ENCODE peak calls at places on chromosomes 13 and 19, in ten cellular contexts. One of them, this sample, is unnamed.

GRCh38 chr13:50400035-50400726 is 384.9 kb downstream of the KCNRG start:
- DNase-seq in amniotic stem cell: no peak
- DNase-seq in fibroblast of pulmonary artery: peak
- DNase-seq in stimulated activated CD8-positive, alpha-beta memory T cell treated with anti-CD3 and anti-CD28 coated beads, Interleukin-12 subunit alpha, Interleukin-12 subunit beta, amount 100 ng/mL, for 4 hours: no peak
- DNase-seq in HEK293T: no peak
- DNase-seq in NT2/D1: no peak
- DNase-seq in COR-L47: no peak
- DNase-seq in CD4-positive, alpha-beta T cell: no peak
- DNase-seq in fibroblast of the conjunctiva: no peak
- DNase-seq in MV-4-11: no peak
- DNase-seq in this sample: no peak

GRCh38 chr19:18588611-18589379 is at the start of gene REX1BD:
- DNase-seq in amniotic stem cell: peak
- DNase-seq in fibroblast of pulmonary artery: peak
- DNase-seq in NT2/D1: peak
- DNase-seq in stimulated activated CD8-positive, alpha-beta memory T cell treated with anti-CD3 and anti-CD28 coated beads, Interleukin-12 subunit alpha, Interleukin-12 subunit beta, amount 100 ng/mL, for 4 hours: peak
- DNase-seq in fibroblast of the conjunctiva: peak
- DNase-seq in CD4-positive, alpha-beta T cell: peak
- DNase-seq in COR-L47: peak
- DNase-seq in HEK293T: peak
- DNase-seq in MV-4-11: peak
- DNase-seq in this sample: peak

GRCh38 chr13:55977436-55977835 is 1163.3 kb upstream of the PRR20A start:
- DNase-seq in amniotic stem cell: no peak
- DNase-seq in fibroblast of pulmonary artery: no peak
- DNase-seq in stimulated activated CD8-positive, alpha-beta memory T cell treated with anti-CD3 and anti-CD28 coated beads, Interleukin-12 subunit alpha, Interleukin-12 subunit beta, amount 100 ng/mL, for 4 hours: no peak
- DNase-seq in fibroblast of the conjunctiva: no peak
- DNase-seq in COR-L47: no peak
- DNase-seq in MV-4-11: no peak
- DNase-seq in NT2/D1: no peak
- DNase-seq in CD4-positive, alpha-beta T cell: no peak
- DNase-seq in HEK293T: no peak
- DNase-seq in this sample: no peak

GRCh38 chr19:16519230-16519687 is 23.0 kb downstream of the CHERP start:
- DNase-seq in COR-L47: no peak
- DNase-seq in NT2/D1: no peak
- DNase-seq in CD4-positive, alpha-beta T cell: no peak
- DNase-seq in stimulated activated CD8-positive, alpha-beta memory T cell treated with anti-CD3 and anti-CD28 coated beads, Interleukin-12 subunit alpha, Interleukin-12 subunit beta, amount 100 ng/mL, for 4 hours: no peak
- DNase-seq in fibroblast of the conjunctiva: no peak
- DNase-seq in amniotic stem cell: no peak
- DNase-seq in HEK293T: no peak
- DNase-seq in fibroblast of pulmonary artery: no peak
- DNase-seq in MV-4-11: no peak
- DNase-seq in this sample: no peak

GRCh38 chr13:80116107-80116506 is 224.8 kb downstream of the SPRY2 start:
- DNase-seq in HEK293T: no peak
- DNase-seq in amniotic stem cell: peak
- DNase-seq in COR-L47: no peak
- DNase-seq in stimulated activated CD8-positive, alpha-beta memory T cell treated with anti-CD3 and anti-CD28 coated beads, Interleukin-12 subunit alpha, Interleukin-12 subunit beta, amount 100 ng/mL, for 4 hours: no peak
- DNase-seq in fibroblast of pulmonary artery: peak
- DNase-seq in MV-4-11: no peak
- DNase-seq in fibroblast of the conjunctiva: peak
- DNase-seq in NT2/D1: no peak
- DNase-seq in CD4-positive, alpha-beta T cell: no peak
- DNase-seq in this sample: no peak

GRCh38 chr13:84127597-84128128 is 245.4 kb upstream of the SLITRK1 start:
- DNase-seq in NT2/D1: no peak
- DNase-seq in HEK293T: no peak
- DNase-seq in amniotic stem cell: no peak
- DNase-seq in fibroblast of pulmonary artery: no peak
- DNase-seq in fibroblast of the conjunctiva: no peak
- DNase-seq in stimulated activated CD8-positive, alpha-beta memory T cell treated with anti-CD3 and anti-CD28 coated beads, Interleukin-12 subunit alpha, Interleukin-12 subunit beta, amount 100 ng/mL, for 4 hours: no peak
- DNase-seq in MV-4-11: no peak
- DNase-seq in CD4-positive, alpha-beta T cell: no peak
- DNase-seq in COR-L47: no peak
- DNase-seq in this sample: no peak

GRCh38 chr13:59621791-59622190 is 541.9 kb downstream of the DIAPH3 start:
- DNase-seq in stimulated activated CD8-positive, alpha-beta memory T cell treated with anti-CD3 and anti-CD28 coated beads, Interleukin-12 subunit alpha, Interleukin-12 subunit beta, amount 100 ng/mL, for 4 hours: no peak
- DNase-seq in MV-4-11: peak
- DNase-seq in amniotic stem cell: no peak
- DNase-seq in fibroblast of the conjunctiva: no peak
- DNase-seq in NT2/D1: no peak
- DNase-seq in COR-L47: no peak
- DNase-seq in CD4-positive, alpha-beta T cell: no peak
- DNase-seq in fibroblast of pulmonary artery: no peak
- DNase-seq in HEK293T: no peak
- DNase-seq in this sample: no peak

GRCh38 chr13:79637086-79637763 is 156.3 kb downstream of the NDFIP2 start:
- DNase-seq in fibroblast of pulmonary artery: peak
- DNase-seq in MV-4-11: no peak
- DNase-seq in stimulated activated CD8-positive, alpha-beta memory T cell treated with anti-CD3 and anti-CD28 coated beads, Interleukin-12 subunit alpha, Interleukin-12 subunit beta, amount 100 ng/mL, for 4 hours: no peak
- DNase-seq in CD4-positive, alpha-beta T cell: no peak
- DNase-seq in fibroblast of the conjunctiva: no peak
- DNase-seq in NT2/D1: no peak
- DNase-seq in amniotic stem cell: no peak
- DNase-seq in COR-L47: no peak
- DNase-seq in HEK293T: no peak
- DNase-seq in this sample: no peak

GRCh38 chr13:90686438-90686837 is 661.0 kb upstream of the MIR17HG start:
- DNase-seq in fibroblast of the conjunctiva: peak
- DNase-seq in amniotic stem cell: no peak
- DNase-seq in HEK293T: no peak
- DNase-seq in NT2/D1: no peak
- DNase-seq in stimulated activated CD8-positive, alpha-beta memory T cell treated with anti-CD3 and anti-CD28 coated beads, Interleukin-12 subunit alpha, Interleukin-12 subunit beta, amount 100 ng/mL, for 4 hours: no peak
- DNase-seq in COR-L47: no peak
- DNase-seq in CD4-positive, alpha-beta T cell: no peak
- DNase-seq in fibroblast of pulmonary artery: peak
- DNase-seq in MV-4-11: no peak
- DNase-seq in this sample: no peak

This sample was measured in T-helper 2 cell.